ENCODE peak calls at places on chromosomes 16 and 17, in five cellular contexts. Z is kidney, S is kidney epithelial cell, V is colonic mucosa, W is mucosa of descending colon. G is an unnamed sample.

GRCh38 chr17:18238299-18238698 is 12.9 kb downstream of the LLGL1 start:
- DNase-seq in Z (no peak), S (no peak), V (no peak), W (no peak), G (no peak)

GRCh38 chr17:64599187-64599676 is 62.9 kb downstream of the SMURF2 start:
- DNase-seq in Z (no peak), S (no peak), V (no peak), W (peak; percentile 34), G (no peak)

GRCh38 chr17:40097931-40098845 is 2.2 kb downstream of the NR1D1 start:
- DNase-seq in Z (peak; percentile 96), S (no peak), V (peak; percentile 89), W (peak; percentile 86), G (no peak)

GRCh38 chr17:46854948-46855347 is 3.6 kb downstream of the WNT9B start:
- DNase-seq in Z (no peak), S (no peak), V (no peak), W (no peak), G (no peak)

GRCh38 chr16:80623376-80623775 is 82.6 kb downstream of the DYNLRB2 start:
- DNase-seq in Z (no peak), S (no peak), V (no peak), W (no peak), G (no peak)

GRCh38 chr16:67917140-67917851 is 14.4 kb downstream of the CTRL start:
- DNase-seq in Z (no peak), S (no peak), V (no peak), W (no peak), G (no peak)

GRCh38 chr17:82647593-82648164 is 565 bp downstream of the WDR45B start:
- DNase-seq in Z (peak; percentile 88), S (no peak), V (peak; percentile 45), W (peak; percentile 73), G (no peak)

GRCh38 chr17:79810138-79811027 is 13.5 kb upstream of the CBX8 start:
- DNase-seq in Z (peak; percentile 88), S (peak; percentile 34), V (peak; percentile 86), W (peak; percentile 88), G (no peak)

GRCh38 chr16:19419691-19420060 is 2.0 kb downstream of the TMC5 start:
- DNase-seq in Z (no peak), S (no peak), V (no peak), W (no peak), G (no peak)

GRCh38 chr16:56438042-56438441 is 12.7 kb upstream of the AMFR start:
- DNase-seq in Z (no peak), S (no peak), V (no peak), W (no peak), G (no peak)

GRCh38 chr16:11224096-11224893 is 31.7 kb downstream of the SOCS1 start:
- DNase-seq in Z (peak; percentile 95), S (no peak), V (peak; percentile 51), W (peak; percentile 62), G (no peak)

GRCh38 chr17:17388657-17389496 is 85.7 kb downstream of the NT5M start:
- DNase-seq in Z (no peak), S (no peak), V (no peak), W (no peak), G (no peak)

DNA sequence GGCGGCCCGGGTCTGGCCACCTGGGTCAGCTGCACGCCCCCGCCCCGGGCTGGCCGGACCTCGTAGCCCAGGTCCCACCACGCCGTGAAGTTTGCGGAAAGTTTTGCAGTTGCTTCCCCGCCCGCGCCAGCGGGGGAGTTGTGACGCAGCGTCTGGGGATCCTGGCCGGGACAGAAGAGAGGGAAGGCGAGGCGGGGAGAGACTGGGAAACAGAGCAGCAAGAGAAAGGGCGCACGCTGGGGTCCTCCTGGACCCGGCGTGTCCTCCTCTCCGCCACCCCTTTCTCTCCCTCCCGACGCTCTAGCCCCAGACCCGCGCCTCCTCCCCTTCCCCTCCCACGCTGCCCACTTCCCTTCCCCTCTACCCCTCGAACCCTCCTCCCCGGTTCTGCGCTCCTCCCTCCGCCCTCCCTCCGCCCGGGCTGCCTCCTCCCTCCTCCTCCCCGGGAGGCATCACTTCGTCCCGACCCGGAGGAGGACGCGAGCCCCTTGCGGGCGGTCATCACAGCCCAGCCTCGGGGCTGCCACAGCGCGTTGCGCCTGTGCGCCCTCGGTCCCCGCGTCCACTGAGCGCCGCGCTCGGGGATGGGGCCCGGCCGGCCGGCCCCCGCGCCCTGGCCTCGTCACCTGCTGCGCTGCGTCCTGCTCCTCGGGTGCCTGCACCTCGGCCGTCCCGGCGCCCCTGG is at the start of gene MRC2:
- DNase-seq in Z (peak; percentile 93), S (no peak), V (peak; percentile 50), W (peak; percentile 53), G (no peak)
- TF ChIP-seq CTCF in Z (no peak), S (no peak), V (no peak), W (no peak), G (no peak)

GRCh38 chr17:915416-916201 is 64.0 kb downstream of the NXN start:
- DNase-seq in Z (no peak), S (no peak), V (no peak), W (no peak), G (no peak)

GRCh38 chr17:909642-910323 is 69.8 kb downstream of the NXN start:
- DNase-seq in Z (peak; percentile 78), S (no peak), V (no peak), W (no peak), G (no peak)

GRCh38 chr17:907725-908124 is 71.9 kb downstream of the NXN start:
- DNase-seq in Z (no peak), S (no peak), V (no peak), W (no peak), G (no peak)

GRCh38 chr17:913207-913606 is 66.4 kb downstream of the NXN start:
- DNase-seq in Z (no peak), S (no peak), V (no peak), W (no peak), G (no peak)

GRCh38 chr17:910503-911194 is 68.9 kb downstream of the NXN start:
- DNase-seq in Z (no peak), S (no peak), V (no peak), W (no peak), G (no peak)
- H3K4me3 ChIP-seq in Z (no peak overlapping the region), S (no peak overlapping the region), V (no peak overlapping the region), W (no peak overlapping the region), G (peak overlapping the region; percentile 1)

GRCh38 chr17:37490638-37491614 is 1.2 kb downstream of the DUSP14 start:
- DNase-seq in Z (no peak), S (peak; percentile 65), V (peak; percentile 29), W (no peak), G (no peak)
- TF ChIP-seq CTCF in Z (no peak), S (no peak), V (no peak), W (no peak), G (no peak)

GRCh38 chr16:87412371-87412995 is 20.3 kb downstream of the MAP1LC3B start:
- DNase-seq in Z (no peak), S (no peak), V (no peak), W (no peak), G (no peak)
- H3K4me3 ChIP-seq in Z (no peak overlapping the region), S (no peak overlapping the region), V (no peak overlapping the region), W (no peak overlapping the region), G (no peak overlapping the region)

DNA sequence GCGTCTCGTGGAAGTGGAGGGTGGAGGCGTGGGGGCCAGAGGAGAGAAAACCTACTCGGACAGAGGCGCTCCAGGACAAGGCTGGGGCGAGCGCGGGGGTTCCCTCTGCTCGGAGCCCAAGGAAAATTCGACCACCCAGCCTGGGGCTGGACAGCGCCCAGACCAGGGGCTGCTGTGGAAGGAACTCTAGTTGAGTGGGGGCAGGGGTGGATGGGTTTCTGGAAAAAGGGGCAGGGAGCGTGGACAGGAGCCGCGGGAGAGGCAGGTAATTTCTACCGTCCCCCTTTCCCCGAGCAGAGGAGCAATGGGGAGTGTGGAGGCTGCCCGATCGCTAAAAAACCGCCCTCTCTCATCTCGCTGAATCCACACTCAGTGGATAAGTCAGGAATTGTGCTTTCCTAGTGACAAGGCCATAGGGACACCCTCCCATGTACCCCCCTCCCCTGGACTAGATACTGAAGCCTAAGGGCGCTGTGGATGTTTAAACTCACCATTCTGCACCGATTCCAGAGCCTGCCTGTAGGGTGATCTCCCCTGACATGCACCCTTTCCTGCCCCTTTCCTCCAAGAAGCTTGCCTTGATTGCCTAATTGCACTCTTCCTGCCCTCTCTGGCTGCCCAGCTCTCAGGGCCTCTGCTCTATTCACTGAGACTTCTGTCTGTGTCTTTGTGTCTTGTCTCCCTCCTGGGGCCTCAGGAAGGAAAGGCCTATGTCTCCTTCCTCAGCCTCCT is 90.7 kb upstream of the TMEM97 start:
- DNase-seq in Z (peak; percentile 69), S (no peak), V (no peak), W (no peak), G (no peak)
- TF ChIP-seq CTCF in Z (no peak), S (peak; percentile 36), V (no peak), W (no peak), G (peak; percentile 35)

G was measured in epithelial cell of proximal tubule.